ENCODE peak calls at places on chromosomes 11 and 22, in seven cellular contexts. K is T-helper 9 cell, I is iris pigment epithelial cell, P is transverse colon, X is ELR, T is HEK293T, R is heart left ventricle. N is an unnamed sample.

GRCh38 chr11:64655901-64656601 is 65.0 kb downstream of the SLC22A12 start:
- DNase-seq in P (no peak), R (no peak), I (no peak), T (no peak), K (no peak), X (no peak), N (no peak)

GRCh38 chr11:126592496-126593410 is 237.3 kb downstream of the ST3GAL4 start:
- DNase-seq in X (no peak), R (no peak), I (no peak), P (no peak), T (no peak), K (no peak), N (no peak)

GRCh38 chr11:75356613-75357012 is 5.2 kb upstream of the ARRB1 start:
- DNase-seq in X (no peak), K (no peak), R (no peak), T (no peak), P (no peak), I (no peak), N (no peak)

GRCh38 chr22:39182478-39183030 is 30.1 kb upstream of the CBX7 start:
- DNase-seq in K (no peak), I (peak), X (no peak), P (no peak), T (peak), R (no peak), N (no peak)

GRCh38 chr11:44949160-44950035 is 1.3 kb downstream of the TP53I11 start:
- DNase-seq in P (peak), R (no peak), K (no peak), X (peak), I (peak), T (peak), N (peak)

GRCh38 chr11:116502641-116503061 is 270.1 kb downstream of the BUD13 start:
- DNase-seq in T (no peak), X (no peak), R (no peak), I (no peak), P (no peak), K (no peak), N (no peak)

GRCh38 chr11:17544181-17544622 is at the start of gene USH1C:
- DNase-seq in T (peak), K (no peak), P (peak), I (no peak), X (peak), R (no peak), N (peak)

GRCh38 chr11:83655996-83656395 is 369.8 kb upstream of the CCDC90B start:
- DNase-seq in K (no peak), I (no peak), R (no peak), X (no peak), T (no peak), P (no peak), N (no peak)

GRCh38 chr11:27469333-27469680 is 3.3 kb downstream of the LGR4 start:
- DNase-seq in T (no peak), K (no peak), X (no peak), R (no peak), I (no peak), P (no peak), N (peak)

GRCh38 chr11:6196396-6196795 is 2.6 kb upstream of the OR52W1 start:
- DNase-seq in T (no peak), K (no peak), R (no peak), X (no peak), P (no peak), I (no peak), N (no peak)

GRCh38 chr11:126636911-126637799 is 281.7 kb downstream of the ST3GAL4 start:
- DNase-seq in K (no peak), T (no peak), I (peak), R (no peak), X (peak), P (no peak), N (no peak)

GRCh38 chr11:112241486-112241885 is 15.3 kb downstream of the PTS start:
- DNase-seq in I (peak), K (no peak), P (peak), R (no peak), T (no peak), X (no peak), N (no peak)

GRCh38 chr11:71996517-71996916 is 2.2 kb upstream of the IL18BP start:
- DNase-seq in P (no peak), T (no peak), K (no peak), R (no peak), X (no peak), I (no peak), N (no peak)

GRCh38 chr11:17012712-17013547 is 1.3 kb downstream of the PLEKHA7 start:
- DNase-seq in T (no peak), X (peak), R (peak), P (peak), K (no peak), I (peak), N (peak)

GRCh38 chr11:69950120-69950519 is 128.0 kb upstream of the ANO1 start:
- DNase-seq in T (peak), P (peak), X (peak), R (no peak), K (no peak), I (peak), N (peak)

GRCh38 chr11:102256251-102256650 is 61.0 kb upstream of the BIRC3 start:
- DNase-seq in T (no peak), P (no peak), X (peak), I (peak), K (no peak), R (no peak), N (no peak)

GRCh38 chr22:35330258-35330861 is 30.7 kb downstream of the TOM1 start:
- DNase-seq in K (peak), I (peak), X (peak), R (peak), P (peak), T (no peak), N (no peak)

GRCh38 chr11:70068950-70069349 is 9.2 kb upstream of the ANO1 start:
- DNase-seq in P (no peak), X (no peak), R (no peak), T (no peak), I (no peak), K (no peak), N (no peak)

GRCh38 chr11:112504056-112504455 is 243.4 kb upstream of the PLET1 start:
- DNase-seq in X (peak), T (no peak), R (no peak), K (no peak), P (no peak), I (peak), N (no peak)

GRCh38 chr22:42745118-42745517 is 24.4 kb upstream of the A4GALT start:
- DNase-seq in T (no peak), P (no peak), X (peak), I (peak), R (no peak), K (no peak), N (no peak)

GRCh38 chr11:62073061-62073460 is 50.8 kb upstream of the INCENP start:
- DNase-seq in T (no peak), X (no peak), I (no peak), K (no peak), P (no peak), R (no peak), N (no peak)

N was measured in nephron progenitor cell.